ENCODE peak calls at places on chromosomes 1 and 21, in four cellular contexts. S is AG20443, J is choroid plexus epithelial cell, R is skeletal muscle cell. Y is an unnamed sample.

GRCh38 chr1:1628656-1629429 is 3.1 kb upstream of the MMP23B start:
- DNase-seq in S (no peak), J (no peak), R (no peak), Y (no peak)

GRCh38 chr1:11053758-11054137 is 6.1 kb downstream of the SRM start:
- DNase-seq in S (peak), J (peak), R (no peak), Y (no peak)

GRCh38 chr1:167744901-167745300 is 23.1 kb downstream of the MPZL1 start:
- DNase-seq in S (no peak), J (no peak), R (no peak), Y (no peak)

GRCh38 chr21:18147678-18148077 is 97.0 kb upstream of the CHODL start:
- DNase-seq in S (no peak), J (peak), R (no peak), Y (no peak)

GRCh38 chr21:35090403-35090802 is 41.3 kb upstream of the RUNX1 start:
- DNase-seq in S (no peak), J (no peak), R (no peak), Y (no peak)

GRCh38 chr1:163205513-163205912 is 2.8 kb upstream of the RGS5 start:
- DNase-seq in S (peak), J (peak), R (no peak), Y (no peak)

GRCh38 chr1:225882008-225882698 is at the start of gene TMEM63A:
- DNase-seq in S (peak), J (peak), R (peak), Y (no peak)

GRCh38 chr21:45542667-45543370 is 579 bp upstream of the SLC19A1 start:
- DNase-seq in S (peak), J (no peak), R (no peak), Y (no peak)

GRCh38 chr1:48967318-48967717 is 190.6 kb upstream of the BEND5 start:
- DNase-seq in S (no peak), J (no peak), R (no peak), Y (no peak)

GRCh38 chr1:214833357-214833756 is 230.4 kb downstream of the CENPF start:
- DNase-seq in S (peak), J (peak), R (peak), Y (no peak)

GRCh38 chr1:228287541-228288425 is 79.9 kb downstream of the OBSCN start:
- DNase-seq in S (no peak), J (no peak), R (no peak), Y (no peak)

GRCh38 chr1:152168535-152168868 is 9.5 kb upstream of the RPTN start:
- DNase-seq in S (no peak), J (peak), R (no peak), Y (no peak)

GRCh38 chr1:159867322-159868064 is 5.0 kb upstream of the VSIG8 start:
- DNase-seq in S (peak), J (peak), R (no peak), Y (peak)

GRCh38 chr1:197441990-197442389 is 173.9 kb downstream of the CRB1 start:
- DNase-seq in S (peak), J (peak), R (peak), Y (no peak)

GRCh38 chr1:38719880-38720279 is 139.7 kb downstream of the RRAGC start:
- DNase-seq in S (no peak), J (no peak), R (no peak), Y (no peak)

GRCh38 chr1:59671066-59671952 is 143.4 kb upstream of the HOOK1 start:
- DNase-seq in S (no peak), J (no peak), R (no peak), Y (no peak)

GRCh38 chr1:17308593-17308992 is 596 bp downstream of the PADI4 start:
- DNase-seq in S (no peak), J (no peak), R (no peak), Y (no peak)

GRCh38 chr1:28503117-28503516 is 2.7 kb upstream of the RCC1 start:
- DNase-seq in S (no peak), J (no peak), R (no peak), Y (no peak)

GRCh38 chr21:26952274-26953066 is 14.4 kb downstream of the ADAMTS5 start:
- DNase-seq in S (no peak), J (no peak), R (no peak), Y (peak)

GRCh38 chr1:28601696-28602095 is 9.6 kb downstream of the RAB42 start:
- DNase-seq in S (peak), J (peak), R (peak), Y (peak)

GRCh38 chr1:7384121-7384520 is 387.0 kb upstream of the VAMP3 start:
- DNase-seq in S (no peak), J (no peak), R (no peak), Y (no peak)

GRCh38 chr21:46515109-46515508 is 56.4 kb downstream of the DIP2A start:
- DNase-seq in S (no peak), J (peak), R (no peak), Y (no peak)

GRCh38 chr1:3038571-3039181 is 17.4 kb downstream of the ACTRT2 start:
- DNase-seq in S (no peak), J (no peak), R (no peak), Y (no peak)

GRCh38 chr1:231611851-231612250 is 14.7 kb upstream of the DISC1 start:
- DNase-seq in S (no peak), J (no peak), R (no peak), Y (peak)

GRCh38 chr1:212975607-212975918 is 25.2 kb downstream of the VASH2 start:
- DNase-seq in S (peak), J (no peak), R (peak), Y (no peak)

GRCh38 chr1:183590225-183591191 is at the start of gene NCF2:
- DNase-seq in S (no peak), J (peak), R (no peak), Y (no peak)

GRCh38 chr1:187936667-187937066 is 1107.9 kb downstream of the PLA2G4A start:
- DNase-seq in S (no peak), J (no peak), R (no peak), Y (no peak)

GRCh38 chr1:8409107-8409506 is 91.2 kb downstream of the SLC45A1 start:
- DNase-seq in S (peak), J (peak), R (no peak), Y (no peak)

Y was measured in retinal pigment epithelial cell.